ENCODE peak calls at places on chromosomes 2 and 18, in ten cellular contexts. T, W, Y, O, C, M, G, V, B and J are unnamed samples.
A peak's percentile ranks its signal among the peaks of the same experiment; 100 is the strongest.

GRCh38 chr2:151085101-151085640 is 176.5 kb downstream of the RBM43 start:
- DNase-seq in T (peak; percentile 13), W (no peak), Y (no peak), O (no peak), C (no peak), M (no peak), G (no peak), V (no peak), B (no peak), J (no peak)

GRCh38 chr18:6731197-6731596 is 1.7 kb downstream of the ARHGAP28 start:
- DNase-seq in T (peak; percentile 94), W (no peak), Y (peak; percentile 71), O (no peak), C (no peak), M (no peak), G (no peak), V (no peak), B (no peak), J (no peak)

GRCh38 chr2:174048238-174048637 is 83.1 kb upstream of the SP3 start:
- DNase-seq in T (no peak), W (no peak), Y (no peak), O (no peak), C (no peak), M (no peak), G (no peak), V (peak; percentile 48), B (no peak), J (no peak)

GRCh38 chr2:106536490-106536889 is 49.3 kb downstream of the CD8B2 start:
- DNase-seq in T (no peak), W (no peak), Y (no peak), O (no peak), C (no peak), M (no peak), G (no peak), V (no peak), B (no peak), J (no peak)

GRCh38 chr2:199484927-199485326 is 27.2 kb upstream of the SATB2 start:
- DNase-seq in T (no peak), W (no peak), Y (no peak), O (no peak), C (no peak), M (no peak), G (no peak), V (no peak), B (no peak), J (no peak)

GRCh38 chr2:195675783-195676427 is 18.9 kb downstream of the SLC39A10 start:
- DNase-seq in T (no peak), W (no peak), Y (no peak), O (no peak), C (no peak), M (no peak), G (no peak), V (no peak), B (peak; percentile 57), J (no peak)

GRCh38 chr2:48248251-48248933 is 281.6 kb upstream of the STON1 start:
- DNase-seq in T (peak; percentile 94), W (no peak), Y (peak; percentile 88), O (peak; percentile 48), C (peak; percentile 60), M (peak; percentile 77), G (no peak), V (no peak), B (no peak), J (peak; percentile 43)

GRCh38 chr2:221753401-221753800 is 181.3 kb upstream of the EPHA4 start:
- DNase-seq in T (no peak), W (no peak), Y (no peak), O (no peak), C (no peak), M (no peak), G (no peak), V (no peak), B (no peak), J (no peak)

GRCh38 chr2:234670052-234670451 is 173.2 kb upstream of the ARL4C start:
- DNase-seq in T (peak; percentile 94), W (no peak), Y (peak; percentile 39), O (no peak), C (no peak), M (no peak), G (no peak), V (no peak), B (no peak), J (peak; percentile 53)

GRCh38 chr2:136013962-136014361 is 28.5 kb upstream of the DARS1 start:
- DNase-seq in T (no peak), W (no peak), Y (peak; percentile 74), O (no peak), C (no peak), M (peak; percentile 39), G (no peak), V (no peak), B (no peak), J (no peak)

GRCh38 chr2:200127852-200128251 is 172.5 kb downstream of the MAIP1 start:
- DNase-seq in T (peak; percentile 67), W (no peak), Y (no peak), O (no peak), C (no peak), M (peak; percentile 68), G (no peak), V (no peak), B (no peak), J (no peak)

GRCh38 chr2:59892398-59892797 is 661.1 kb downstream of the BCL11A start:
- DNase-seq in T (no peak), W (no peak), Y (no peak), O (no peak), C (no peak), M (no peak), G (no peak), V (no peak), B (no peak), J (no peak)

GRCh38 chr2:160305081-160305750 is 105.1 kb upstream of the ITGB6 start:
- DNase-seq in T (peak; percentile 94), W (no peak), Y (no peak), O (no peak), C (no peak), M (no peak), G (no peak), V (no peak), B (no peak), J (no peak)

GRCh38 chr2:231361701-231362588 is 33.6 kb upstream of the B3GNT7 start:
- DNase-seq in T (no peak), W (no peak), Y (no peak), O (peak; percentile 26), C (no peak), M (no peak), G (peak; percentile 82), V (peak; percentile 68), B (no peak), J (no peak)

GRCh38 chr2:71997843-71998242 is 149.8 kb downstream of the CYP26B1 start:
- DNase-seq in T (no peak), W (no peak), Y (no peak), O (no peak), C (no peak), M (no peak), G (no peak), V (no peak), B (no peak), J (no peak)

GRCh38 chr18:55605820-55606252 is 17.8 kb upstream of the TCF4 start:
- DNase-seq in T (no peak), W (no peak), Y (no peak), O (no peak), C (no peak), M (no peak), G (no peak), V (no peak), B (no peak), J (no peak)

GRCh38 chr2:18762667-18763066 is 173.3 kb upstream of the NT5C1B start:
- DNase-seq in T (peak; percentile 37), W (no peak), Y (no peak), O (no peak), C (no peak), M (peak; percentile 7), G (no peak), V (no peak), B (no peak), J (no peak)

DNA sequence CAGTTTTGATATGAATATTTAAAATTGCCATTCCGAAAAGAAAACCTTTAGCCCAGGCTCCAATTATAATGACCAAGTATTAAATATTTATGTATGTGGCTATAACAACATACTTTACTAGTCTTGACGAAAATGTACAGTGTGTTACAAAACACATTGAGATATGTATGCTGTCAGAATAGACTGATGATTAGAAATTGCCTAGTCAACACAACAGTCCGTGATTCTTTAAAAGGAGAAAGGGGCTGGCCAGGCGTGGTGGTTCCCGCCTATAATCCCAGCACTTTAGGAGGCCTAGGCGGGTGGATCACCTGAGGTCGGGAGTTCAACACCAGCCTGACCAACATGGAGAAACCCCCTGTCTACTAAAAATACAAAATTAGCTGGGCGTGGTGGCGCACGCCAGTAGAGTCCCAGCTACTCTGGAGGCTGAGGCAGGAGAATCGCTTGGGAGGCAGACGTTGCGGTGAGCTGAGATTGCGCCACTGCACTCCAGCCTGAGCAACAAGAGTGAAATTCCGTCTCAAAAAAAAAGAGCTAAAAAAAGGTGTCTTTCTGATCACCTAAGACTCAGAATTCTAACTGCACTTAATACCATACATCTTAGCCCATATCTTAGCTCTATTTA is 1.8 kb downstream of the CHAC2 start:
- DNase-seq in T (no peak), W (no peak), Y (no peak), O (no peak), C (no peak), M (no peak), G (no peak), V (no peak), B (no peak), J (no peak)
- TF ChIP-seq POLR2A in T (no peak), W (no peak), Y (no peak), O (no peak), C (no peak), M (no peak), G (no peak), V (no peak), B (no peak), J (no peak)

GRCh38 chr2:54455584-54456525 is at the start of gene SPTBN1:
- DNase-seq in T (peak; percentile 90), W (peak; percentile 94), Y (peak; percentile 88), O (no peak), C (peak; percentile 61), M (peak; percentile 87), G (peak; percentile 27), V (peak; percentile 41), B (peak; percentile 89), J (peak; percentile 71)
- TF ChIP-seq POLR2A in T (peak; percentile 61), W (peak; percentile 76), Y (peak; percentile 76), O (no peak), C (peak; percentile 27), M (peak; percentile 75), G (no peak), V (no peak), B (no peak), J (peak; percentile 91)

GRCh38 chr2:209423562-209424541 is at the start of gene MAP2:
- DNase-seq in T (peak; percentile 60), W (peak; percentile 88), Y (peak; percentile 88), O (no peak), C (peak; percentile 66), M (peak; percentile 61), G (peak; percentile 68), V (peak; percentile 76), B (peak; percentile 94), J (peak; percentile 77)
- TF ChIP-seq POLR2A in T (no peak), W (no peak), Y (peak; percentile 33), O (no peak), C (peak; percentile 32), M (no peak), G (no peak), V (no peak), B (no peak), J (peak; percentile 18)

DNA sequence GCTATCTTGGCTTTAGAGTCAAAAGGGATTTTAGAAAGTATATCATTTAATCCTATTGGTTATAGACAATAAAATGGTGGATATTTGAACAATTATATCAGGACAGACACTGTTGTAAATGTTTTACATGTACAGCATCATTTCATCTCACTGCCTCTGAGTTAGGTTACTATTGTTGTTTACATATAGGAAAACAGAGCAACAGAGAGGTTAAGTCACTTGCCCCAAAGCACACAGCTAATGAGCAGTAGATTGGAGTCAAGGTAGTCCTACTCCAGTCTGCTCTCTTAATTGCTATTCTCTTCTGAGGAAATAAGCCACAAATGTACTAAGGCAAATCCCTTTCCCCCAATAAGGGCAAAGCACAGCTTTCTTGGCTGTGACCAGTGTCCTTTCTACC is 142.9 kb downstream of the MTX2 start:
- DNase-seq in T (no peak), W (no peak), Y (no peak), O (no peak), C (no peak), M (no peak), G (no peak), V (no peak), B (no peak), J (no peak)
- TF ChIP-seq POLR2A in T (no peak), W (no peak), Y (no peak), O (no peak), C (no peak), M (no peak), G (no peak), V (no peak), B (no peak), J (no peak)